ENCODE peak calls at places on chromosomes 4 and X, in nine cellular contexts. I is endothelial cell of umbilical vein; T is stomach; O is gastrocnemius medialis; A is CD4-positive, CD25-positive, alpha-beta regulatory T cell; C is SK-N-SH; K is tibial artery; F is mesendoderm; U is small intestine. E is an unnamed sample. For H3K36me3, the result is how much of the 10 kb centered on the place peaks cover.

GRCh38 chr4:74370912-74371311 is 6.0 kb downstream of the EREG start:
- DNase-seq in I (peak), T (no peak), O (no peak), A (peak), C (peak), K (no peak), F (peak), U (peak), E (no peak)

GRCh38 chr4:168220893-168221292 is 97.7 kb downstream of the DDX60 start:
- DNase-seq in I (no peak), T (no peak), O (no peak), A (no peak), C (no peak), K (no peak), F (no peak), U (no peak), E (no peak)

GRCh38 chr4:6383019-6383404 is 89.4 kb downstream of the PPP2R2C start:
- DNase-seq in I (no peak), T (no peak), O (no peak), A (no peak), C (no peak), K (no peak), F (no peak), U (no peak), E (no peak)

GRCh38 chr4:109051054-109051453 is 251.4 kb downstream of the COL25A1 start:
- DNase-seq in I (no peak), T (no peak), O (no peak), A (no peak), C (no peak), K (no peak), F (no peak), U (no peak), E (no peak)

GRCh38 chr4:109826719-109827118 is 1.1 kb upstream of the RRH start:
- DNase-seq in I (peak), T (no peak), O (no peak), A (peak), C (peak), K (no peak), F (no peak), U (no peak), E (peak)

GRCh38 chr4:39698424-39699009 is 581 bp downstream of the UBE2K start:
- DNase-seq in I (peak), T (peak), O (peak), A (no peak), C (peak), K (peak), F (peak), U (peak), E (no peak)

GRCh38 chr4:29927895-29928294 is 792.3 kb upstream of the PCDH7 start:
- DNase-seq in I (no peak), T (no peak), O (no peak), A (no peak), C (no peak), K (no peak), F (peak), U (no peak), E (no peak)

GRCh38 chr4:73729534-73730165 is 10.7 kb upstream of the CXCL8 start:
- DNase-seq in I (peak), T (peak), O (peak), A (peak), C (peak), K (peak), F (peak), U (peak), E (no peak)

GRCh38 chr4:147981305-147981704 is 249.4 kb downstream of the ARHGAP10 start:
- DNase-seq in I (no peak), T (no peak), O (no peak), A (no peak), C (no peak), K (no peak), F (no peak), U (no peak), E (no peak)

GRCh38 chr4:38075370-38076152 is 115.4 kb downstream of the PTTG2 start:
- DNase-seq in I (peak), T (no peak), O (no peak), A (no peak), C (no peak), K (no peak), F (no peak), U (peak), E (no peak)

GRCh38 chr4:60619531-60620305 is 580.4 kb upstream of the ADGRL3 start:
- DNase-seq in I (no peak), T (no peak), O (no peak), A (no peak), C (no peak), K (no peak), F (no peak), U (no peak), E (no peak)

GRCh38 chrX:27953161-27953560 is 28.1 kb downstream of the DCAF8L1 start:
- DNase-seq in I (no peak), T (no peak), O (no peak), A (no peak), C (no peak), K (no peak), F (no peak), U (no peak), E (no peak)

GRCh38 chr4:164926301-164926700 is 49.3 kb downstream of the APELA start:
- DNase-seq in I (no peak), T (no peak), O (no peak), A (no peak), C (no peak), K (no peak), F (no peak), U (no peak), E (no peak)

GRCh38 chrX:103098488-103098887 is 5.5 kb upstream of the NXF3 start:
- DNase-seq in I (no peak), T (no peak), O (no peak), A (no peak), C (no peak), K (no peak), F (peak), U (no peak), E (no peak)

GRCh38 chrX:68830486-68831404 is 1.9 kb downstream of the EFNB1 start:
- DNase-seq in I (no peak), T (no peak), O (no peak), A (no peak), C (peak), K (no peak), F (no peak), U (peak), E (no peak)

GRCh38 chr4:140935259-140935658 is 179.1 kb upstream of the TBC1D9 start:
- DNase-seq in I (no peak), T (no peak), O (peak), A (no peak), C (peak), K (peak), F (no peak), U (no peak), E (no peak)

GRCh38 chrX:101164766-101165590 is 54.6 kb upstream of the DRP2 start:
- DNase-seq in I (no peak), T (no peak), O (no peak), A (no peak), C (no peak), K (no peak), F (no peak), U (no peak), E (no peak)

GRCh38 chr4:85210353-85210752 is 243.9 kb upstream of the WDFY3 start:
- DNase-seq in I (no peak), T (no peak), O (no peak), A (no peak), C (no peak), K (no peak), F (no peak), U (no peak), E (no peak)

GRCh38 chr4:148445071-148445902 is 3.1 kb upstream of the NR3C2 start:
- DNase-seq in I (peak), T (peak), O (peak), A (peak), C (peak), K (peak), F (peak), U (peak), E (peak)

GRCh38 chrX:129981752-129982299 is 609 bp upstream of the BCORL1 start:
- DNase-seq in I (no peak), T (no peak), O (no peak), A (no peak), C (peak), K (no peak), F (no peak), U (peak), E (no peak)

GRCh38 chr4:26321326-26322276 is 787 bp downstream of the RBPJ start:
- DNase-seq in I (peak), T (no peak), O (peak), A (peak), C (peak), K (peak), F (peak), U (peak), E (no peak)

GRCh38 chrX:20606831-20607230 is 340.1 kb upstream of the RPS6KA3 start:
- DNase-seq in I (no peak), T (no peak), O (no peak), A (no peak), C (no peak), K (no peak), F (no peak), U (no peak), E (no peak)

GRCh38 chr4:128427832-128428366 is 140.3 kb upstream of the PGRMC2 start:
- DNase-seq in I (peak), T (peak), O (peak), A (no peak), C (peak), K (no peak), F (peak), U (peak), E (no peak)

GRCh38 chrX:138710311-138710791 is 1.2 kb downstream of the FGF13 start:
- DNase-seq in I (no peak), T (no peak), O (no peak), A (no peak), C (no peak), K (no peak), F (peak), U (no peak), E (no peak)

GRCh38 chr4:37976513-37976912 is 16.3 kb downstream of the PTTG2 start:
- DNase-seq in I (peak), T (no peak), O (no peak), A (no peak), C (no peak), K (no peak), F (no peak), U (peak), E (no peak)

GRCh38 chr4:158356331-158356730 is 146.0 kb downstream of the TMEM144 start:
- DNase-seq in I (no peak), T (no peak), O (no peak), A (no peak), C (no peak), K (no peak), F (no peak), U (no peak), E (no peak)

GRCh38 chrX:15269618-15270521 is at the start of gene ASB9:
- DNase-seq in I (peak), T (peak), O (no peak), A (peak), C (peak), K (peak), F (peak), U (peak), E (no peak)

GRCh38 chr4:181004056-181004455 is 1239.1 kb upstream of the TENM3 start:
- DNase-seq in I (no peak), T (no peak), O (no peak), A (no peak), C (no peak), K (no peak), F (no peak), U (no peak), E (no peak)

GRCh38 chr4:121668368-121669162 is 28.2 kb downstream of the ANXA5 start:
- DNase-seq in I (no peak), T (no peak), O (no peak), A (no peak), C (no peak), K (no peak), F (no peak), U (no peak), E (no peak)

GRCh38 chr4:113996599-113997177 is 17.2 kb upstream of the ARSJ start:
- DNase-seq in I (no peak), T (no peak), O (no peak), A (no peak), C (no peak), K (no peak), F (peak), U (no peak), E (no peak)

GRCh38 chr4:182578402-182578801 is 335.2 kb downstream of the TENM3 start:
- DNase-seq in I (peak), T (no peak), O (no peak), A (no peak), C (no peak), K (no peak), F (peak), U (no peak), E (no peak)

GRCh38 chr4:5705672-5706310 is 2.6 kb downstream of the EVC2 start:
- DNase-seq in I (no peak), T (no peak), O (peak), A (no peak), C (peak), K (no peak), F (peak), U (peak), E (no peak)

GRCh38 chr4:58081356-58081755 is 971.2 kb upstream of the IGFBP7 start:
- DNase-seq in I (no peak), T (no peak), O (no peak), A (no peak), C (no peak), K (no peak), F (no peak), U (no peak), E (no peak)

GRCh38 chrX:16970977-16971376 is 24.5 kb downstream of the REPS2 start:
- DNase-seq in I (no peak), T (no peak), O (no peak), A (no peak), C (no peak), K (no peak), F (no peak), U (no peak), E (no peak)

GRCh38 chrX:153845195-153845594 is 14.9 kb upstream of the PDZD4 start:
- DNase-seq in I (no peak), T (no peak), O (no peak), A (no peak), C (no peak), K (no peak), F (no peak), U (no peak), E (no peak)

GRCh38 chr4:89158884-89159503 is 47.7 kb downstream of the TIGD2 start:
- DNase-seq in I (peak), T (no peak), O (no peak), A (peak), C (peak), K (no peak), F (peak), U (peak), E (peak)

GRCh38 chr4:56656346-56656643 is 24.8 kb downstream of the HOPX start:
- DNase-seq in I (peak), T (peak), O (peak), A (peak), C (peak), K (no peak), F (no peak), U (peak), E (peak)
- H3K4me3 ChIP-seq in I (peak), T (peak), O (peak), A (peak), C (peak), K (peak), F (no peak), U (peak), E (peak)

GRCh38 chr4:1989533-1990347 is 19.0 kb downstream of the NELFA start:
- DNase-seq in I (no peak), T (no peak), O (no peak), A (no peak), C (no peak), K (no peak), F (no peak), U (no peak), E (no peak)

GRCh38 chr4:1990676-1991075 is 18.1 kb downstream of the NELFA start:
- DNase-seq in I (no peak), T (no peak), O (no peak), A (no peak), C (no peak), K (no peak), F (no peak), U (no peak), E (no peak)

GRCh38 chr4:1991596-1992434 is 17.0 kb downstream of the NELFA start:
- DNase-seq in I (no peak), T (peak), O (peak), A (no peak), C (peak), K (no peak), F (no peak), U (no peak), E (no peak)

GRCh38 chr4:1990348-1990645 is 18.5 kb downstream of the NELFA start:
- DNase-seq in I (no peak), T (no peak), O (no peak), A (no peak), C (peak), K (no peak), F (no peak), U (no peak), E (no peak)

GRCh38 chr4:1991087-1991486 is 17.7 kb downstream of the NELFA start:
- DNase-seq in I (no peak), T (no peak), O (no peak), A (no peak), C (peak), K (no peak), F (no peak), U (no peak), E (no peak)
- H3K36me3 ChIP-seq in I (under half), T (under half), O (under half), A (under half), C (under half), K (under half), F (under half), U (under half), E (under half)

GRCh38 chr4:183797445-183798248 is 107.5 kb upstream of the STOX2 start:
- DNase-seq in I (peak), T (peak), O (no peak), A (peak), C (peak), K (no peak), F (peak), U (peak), E (no peak)

GRCh38 chr4:183797041-183797444 is 108.1 kb upstream of the STOX2 start:
- DNase-seq in I (no peak), T (peak), O (no peak), A (no peak), C (no peak), K (no peak), F (no peak), U (no peak), E (no peak)

GRCh38 chr4:183798921-183799307 is 106.2 kb upstream of the STOX2 start:
- DNase-seq in I (no peak), T (no peak), O (no peak), A (peak), C (no peak), K (no peak), F (peak), U (no peak), E (no peak)

GRCh38 chr4:183801460-183802168 is 103.5 kb upstream of the STOX2 start:
- DNase-seq in I (no peak), T (no peak), O (no peak), A (no peak), C (no peak), K (no peak), F (peak), U (no peak), E (no peak)

GRCh38 chr4:183798249-183798920 is 106.7 kb upstream of the STOX2 start:
- DNase-seq in I (no peak), T (no peak), O (no peak), A (peak), C (no peak), K (no peak), F (peak), U (peak), E (no peak)
- H3K4me3 ChIP-seq in I (peak), T (peak), O (peak), A (no peak), C (no peak), K (peak), F (peak), U (peak), E (no peak)

GRCh38 chrX:24017674-24018073 is 9.3 kb downstream of the KLHL15 start:
- DNase-seq in I (no peak), T (no peak), O (no peak), A (no peak), C (no peak), K (no peak), F (no peak), U (no peak), E (no peak)
- H3K36me3 ChIP-seq in I (under half), T (under half), O (under half), A (under half), C (under half), K (under half), F (under half), U (under half), E (under half)